ENCODE peak calls at places on chromosomes 2 and 18, in four cellular contexts. P, T, F and J are unnamed samples.

GRCh38 chr18:11497585-11497984 is 111.8 kb upstream of the SLC35G4 start:
- DNase-seq in P (no peak), T (no peak), F (no peak), J (no peak)

GRCh38 chr2:120401275-120402069 is 55.5 kb downstream of the INHBB start:
- DNase-seq in P (peak; percentile 15), T (no peak), F (no peak), J (no peak)

GRCh38 chr18:57190026-57190425 is 43.1 kb downstream of the BOD1L2 start:
- DNase-seq in P (no peak), T (no peak), F (no peak), J (no peak)

GRCh38 chr2:96152301-96153165 is 7.3 kb upstream of the DUSP2 start:
- DNase-seq in P (no peak), T (no peak), F (no peak), J (no peak)

GRCh38 chr18:53909668-53910067 is 314.8 kb downstream of the MBD2 start:
- DNase-seq in P (peak; percentile 44), T (no peak), F (peak; percentile 6), J (peak; percentile 15)

GRCh38 chr2:147843864-147844690 is 752 bp upstream of the ACVR2A start:
- DNase-seq in P (peak; percentile 95), T (peak; percentile 85), F (peak; percentile 66), J (peak; percentile 87)

GRCh38 chr2:12534646-12535263 is 182.0 kb upstream of the TRIB2 start:
- DNase-seq in P (no peak), T (no peak), F (peak; percentile 90), J (no peak)

GRCh38 chr18:21484851-21485636 is 115.5 kb downstream of the ESCO1 start:
- DNase-seq in P (no peak), T (peak; percentile 83), F (no peak), J (no peak)

GRCh38 chr2:120704696-120705095 is 31.0 kb upstream of the GLI2 start:
- DNase-seq in P (no peak), T (no peak), F (no peak), J (no peak)

GRCh38 chr2:112749755-112750559 is 14.5 kb downstream of the CKAP2L start:
- DNase-seq in P (peak; percentile 80), T (peak; percentile 67), F (no peak), J (peak; percentile 73)
- H3K27ac ChIP-seq in P (peak overlapping the region; percentile 32), T (peak overlapping the region; percentile 28), F (no peak overlapping the region), J (peak overlapping the region; percentile 8)

DNA sequence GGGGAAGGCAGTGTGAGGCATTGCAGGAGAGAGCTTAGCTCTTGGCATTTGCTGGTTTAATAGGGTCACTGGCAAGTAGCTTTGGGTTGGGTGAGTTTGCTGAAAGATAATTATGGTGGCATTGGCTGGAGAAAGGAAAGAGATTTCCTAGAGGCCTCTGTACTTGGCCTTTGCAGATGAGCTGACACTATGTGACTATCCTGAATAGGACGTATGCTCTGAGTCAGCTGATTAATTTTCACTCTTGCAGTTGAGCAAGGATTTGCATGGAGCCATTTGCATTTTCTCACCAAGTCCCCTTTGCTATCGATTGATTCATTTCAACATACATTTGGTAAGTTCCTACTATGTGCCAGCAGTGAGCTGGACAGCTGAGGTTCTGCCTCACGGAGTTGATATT is 245.8 kb downstream of the LOXHD1 start:
- DNase-seq in P (no peak), T (no peak), F (no peak), J (no peak)
- H3K4me1 ChIP-seq in P (peaks cover 19% of the 10 kb centered on the region), T (no peaks in the 10 kb centered on the region), F (no peaks in the 10 kb centered on the region), J (no peaks in the 10 kb centered on the region)

DNA sequence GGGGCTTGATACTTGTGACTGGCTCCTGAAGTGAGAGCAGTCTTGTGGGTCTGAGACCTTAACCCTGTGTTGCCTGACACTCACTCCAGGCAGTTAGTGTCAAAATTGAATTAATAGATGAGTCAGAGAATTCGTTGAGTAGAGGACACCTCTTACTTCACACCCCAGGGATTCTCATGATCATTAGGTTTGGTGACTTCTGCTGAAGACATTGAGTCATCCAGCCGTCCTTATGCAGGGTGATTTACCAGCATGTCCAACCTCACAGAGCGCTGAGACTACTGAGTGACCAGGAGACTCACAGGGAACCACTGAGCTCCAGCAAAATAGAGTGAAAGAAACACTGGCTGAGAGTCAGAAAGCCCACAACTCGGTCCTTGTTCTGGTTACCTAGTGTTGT is 36.0 kb upstream of the EVA1A start:
- DNase-seq in P (no peak), T (no peak), F (no peak), J (no peak)
- H3K27ac ChIP-seq in P (no peak overlapping the region), T (peak overlapping the region; percentile 63), F (no peak overlapping the region), J (no peak overlapping the region)

DNA sequence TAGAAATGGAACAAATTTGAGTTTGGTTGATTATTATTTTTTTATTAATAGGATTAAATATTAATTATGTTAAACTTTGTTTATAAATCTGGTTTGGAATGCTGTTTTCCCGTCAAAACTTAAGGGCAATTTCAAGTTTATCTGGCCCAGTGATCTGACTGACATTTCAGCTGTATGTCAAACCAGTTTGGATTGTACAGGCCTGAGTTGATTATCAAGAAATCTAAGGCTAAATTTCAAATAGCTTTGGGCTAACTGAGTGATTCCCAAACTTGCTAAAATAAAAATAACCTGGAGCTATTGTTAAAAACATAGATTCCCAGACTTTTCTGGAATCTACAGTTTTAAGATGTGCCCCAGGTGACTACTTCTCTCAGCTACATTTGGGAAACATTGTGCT is 65.9 kb upstream of the SPOPL start:
- DNase-seq in P (no peak), T (no peak), F (no peak), J (no peak)
- H3K4me1 ChIP-seq in P (no peaks in the 10 kb centered on the region), T (no peaks in the 10 kb centered on the region), F (peaks cover 36% of the 10 kb centered on the region), J (peaks cover 2% of the 10 kb centered on the region)

DNA sequence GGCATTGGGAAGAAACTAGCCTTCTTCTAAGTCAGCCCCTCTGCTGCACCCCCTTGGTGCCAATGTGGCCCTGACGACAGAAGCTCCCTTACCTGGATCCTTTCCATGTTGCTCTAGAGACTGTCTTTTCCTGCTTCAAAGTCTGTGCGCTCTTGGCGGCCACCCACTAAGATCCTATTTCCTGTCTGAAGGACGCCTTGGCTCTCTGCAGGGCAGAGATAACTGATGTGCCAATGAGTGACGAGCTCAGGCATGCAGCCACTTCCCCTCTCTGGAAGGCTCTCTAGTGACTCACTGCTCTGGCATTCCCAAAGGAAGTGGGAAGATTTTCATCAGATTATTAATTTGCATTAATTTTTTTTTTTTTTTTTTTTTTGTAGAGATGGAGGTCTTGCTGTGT is 273.5 kb downstream of the CDH20 start:
- DNase-seq in P (peak; percentile 69), T (peak; percentile 98), F (peak; percentile 82), J (peak; percentile 54)
- H3K27ac ChIP-seq in P (peak overlapping the region; percentile 86), T (peak overlapping the region; percentile 97), F (peak overlapping the region; percentile 49), J (peak overlapping the region; percentile 56)

DNA sequence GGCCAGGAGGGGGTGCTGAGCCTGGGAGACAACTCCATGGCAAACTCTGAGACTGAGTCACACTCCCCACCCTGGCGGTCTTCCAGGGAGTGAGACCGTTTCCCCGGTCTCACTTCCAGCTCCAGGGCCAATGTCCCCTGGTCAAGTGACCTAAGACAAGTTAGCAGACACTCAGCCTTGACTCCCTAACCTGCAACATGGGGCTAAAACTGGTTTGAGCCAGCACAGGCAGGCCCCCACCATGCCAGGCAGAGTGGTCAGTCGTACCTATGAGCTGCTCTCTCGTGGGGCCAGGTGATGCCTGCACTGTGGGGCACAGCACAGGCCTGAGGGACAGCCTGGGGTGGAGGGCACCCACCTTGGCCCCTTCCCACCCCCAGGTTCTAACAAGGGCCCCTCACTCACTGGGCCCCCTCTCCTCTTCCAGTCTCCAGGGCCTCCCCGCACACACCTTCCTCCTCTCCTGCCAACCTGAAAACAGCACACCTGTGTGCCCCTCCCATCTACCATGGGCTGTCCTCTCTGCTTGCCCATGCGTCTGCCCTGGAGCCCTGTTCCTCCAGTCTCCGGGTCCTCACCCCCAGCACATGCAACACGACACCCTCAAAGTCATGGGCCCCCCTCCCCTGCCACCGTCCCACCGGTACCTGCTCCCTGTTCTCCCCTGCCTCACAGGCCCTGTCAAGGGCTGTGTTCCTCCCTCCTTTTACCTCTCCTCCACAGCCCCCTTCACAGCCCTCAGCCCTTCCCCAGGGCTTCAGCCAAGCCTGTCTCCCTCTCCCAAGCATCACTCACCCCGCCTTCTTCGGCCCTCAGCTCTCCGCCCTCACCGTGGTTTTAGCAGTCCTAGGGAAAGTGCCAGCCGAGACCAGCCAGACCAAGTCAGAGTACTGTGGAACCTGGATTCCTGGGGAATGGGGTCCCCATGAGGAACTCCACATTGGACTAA is 1.6 kb downstream of the GPR17 start:
- DNase-seq in P (no peak), T (peak; percentile 74), F (no peak), J (no peak)
- H3K4me1 ChIP-seq in P (peaks cover 16% of the 10 kb centered on the region), T (peaks cover 28% of the 10 kb centered on the region), F (no peaks in the 10 kb centered on the region), J (no peaks in the 10 kb centered on the region)

GRCh38 chr2:138531913-138532312 is 30.3 kb downstream of the SPOPL start:
- DNase-seq in P (no peak), T (peak; percentile 3), F (no peak), J (no peak)
- H3K27ac ChIP-seq in P (no peak overlapping the region), T (no peak overlapping the region), F (no peak overlapping the region), J (no peak overlapping the region)

GRCh38 chr2:64657416-64657815 is 3.7 kb upstream of the SERTAD2 start:
- DNase-seq in P (no peak), T (no peak), F (no peak), J (no peak)

GRCh38 chr2:64661770-64662169 is 8.1 kb upstream of the SERTAD2 start:
- DNase-seq in P (no peak), T (peak; percentile 14), F (no peak), J (no peak)

GRCh38 chr2:64656379-64656778 is 2.7 kb upstream of the SERTAD2 start:
- DNase-seq in P (no peak), T (no peak), F (no peak), J (no peak)

GRCh38 chr2:64658269-64658668 is 4.6 kb upstream of the SERTAD2 start:
- DNase-seq in P (no peak), T (no peak), F (no peak), J (no peak)

GRCh38 chr2:64659252-64659651 is 5.5 kb upstream of the SERTAD2 start:
- DNase-seq in P (no peak), T (no peak), F (no peak), J (no peak)
- H3K4me1 ChIP-seq in P (peaks cover 12% of the 10 kb centered on the region), T (peaks cover 9% of the 10 kb centered on the region), F (peaks cover 20% of the 10 kb centered on the region), J (no peaks in the 10 kb centered on the region)

DNA sequence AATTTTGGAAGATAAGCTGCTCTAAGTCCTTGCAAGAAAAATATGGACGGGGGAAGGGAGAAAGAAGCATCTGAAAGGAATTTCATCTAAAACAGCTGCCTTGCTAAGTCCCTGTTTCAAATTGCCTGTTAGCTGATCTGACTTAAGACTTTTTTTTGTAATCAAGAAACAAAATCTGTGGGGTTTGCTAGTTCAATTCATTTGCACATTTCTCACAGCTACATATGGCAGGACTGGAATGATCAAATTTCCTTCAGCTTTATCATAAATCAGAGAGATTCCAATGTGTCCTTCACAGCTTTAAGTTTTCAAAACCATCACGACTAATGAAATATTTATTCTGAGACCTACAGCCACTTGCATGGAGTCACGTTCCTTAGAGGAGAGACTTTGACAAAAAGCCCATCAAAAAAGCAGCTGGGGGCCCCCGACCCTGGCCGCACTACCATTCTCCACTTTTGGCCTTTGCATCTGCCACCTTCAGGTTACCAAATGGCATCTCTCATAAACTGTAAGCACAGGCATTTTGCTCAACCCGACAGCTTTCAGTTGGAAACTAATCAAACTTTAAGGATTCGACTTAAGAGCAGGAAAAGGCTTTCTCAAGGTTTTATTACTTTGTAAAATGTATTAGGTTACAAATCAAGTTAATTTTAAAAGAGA is 100.2 kb upstream of the RND3 start:
- DNase-seq in P (no peak), T (no peak), F (no peak), J (no peak)
- H3K27ac ChIP-seq in P (no peak overlapping the region), T (no peak overlapping the region), F (no peak overlapping the region), J (no peak overlapping the region)